ENCODE peak calls at places on chromosomes 2 and 18, in nine cellular contexts. One of them, this sample, is unnamed.

GRCh38 chr18:12046751-12047335 is 46.8 kb upstream of the ANKRD62 start:
- DNase-seq in activated CD4-positive, alpha-beta memory T cell treated with anti-CD3 and anti-CD28 coated beads for 36 hours: no peak
- DNase-seq in astrocyte of the spinal cord: no peak
- DNase-seq in foreskin fibroblast: no peak
- DNase-seq in psoas muscle: no peak
- DNase-seq in stimulated activated CD4-positive, alpha-beta T cell treated with anti-CD3 and anti-CD28 coated beads, TNF-alpha, amount 100 ng/mL, for 4 hours: no peak
- DNase-seq in hepatocyte: no peak
- DNase-seq in caudate nucleus: no peak
- DNase-seq in activated CD8-positive, alpha-beta memory T cell treated with anti-CD3 and anti-CD28 coated beads for 24 hours: no peak
- DNase-seq in this sample: no peak

GRCh38 chr2:240711701-240712100 is 20.0 kb downstream of the AQP12A start:
- DNase-seq in activated CD4-positive, alpha-beta memory T cell treated with anti-CD3 and anti-CD28 coated beads for 36 hours: no peak
- DNase-seq in astrocyte of the spinal cord: no peak
- DNase-seq in foreskin fibroblast: no peak
- DNase-seq in psoas muscle: peak; percentile 52
- DNase-seq in stimulated activated CD4-positive, alpha-beta T cell treated with anti-CD3 and anti-CD28 coated beads, TNF-alpha, amount 100 ng/mL, for 4 hours: no peak
- DNase-seq in hepatocyte: no peak
- DNase-seq in caudate nucleus: no peak
- DNase-seq in activated CD8-positive, alpha-beta memory T cell treated with anti-CD3 and anti-CD28 coated beads for 24 hours: no peak
- DNase-seq in this sample: no peak

GRCh38 chr18:6219116-6219717 is 195.5 kb downstream of the L3MBTL4 start:
- DNase-seq in activated CD4-positive, alpha-beta memory T cell treated with anti-CD3 and anti-CD28 coated beads for 36 hours: no peak
- DNase-seq in astrocyte of the spinal cord: peak; percentile 69
- DNase-seq in foreskin fibroblast: peak; percentile 44
- DNase-seq in psoas muscle: no peak
- DNase-seq in stimulated activated CD4-positive, alpha-beta T cell treated with anti-CD3 and anti-CD28 coated beads, TNF-alpha, amount 100 ng/mL, for 4 hours: no peak
- DNase-seq in hepatocyte: peak; percentile 80
- DNase-seq in caudate nucleus: no peak
- DNase-seq in activated CD8-positive, alpha-beta memory T cell treated with anti-CD3 and anti-CD28 coated beads for 24 hours: no peak
- DNase-seq in this sample: no peak

GRCh38 chr2:147588191-147588590 is 256.6 kb upstream of the ACVR2A start:
- DNase-seq in activated CD4-positive, alpha-beta memory T cell treated with anti-CD3 and anti-CD28 coated beads for 36 hours: no peak
- DNase-seq in astrocyte of the spinal cord: peak; percentile 33
- DNase-seq in foreskin fibroblast: peak; percentile 16
- DNase-seq in psoas muscle: no peak
- DNase-seq in stimulated activated CD4-positive, alpha-beta T cell treated with anti-CD3 and anti-CD28 coated beads, TNF-alpha, amount 100 ng/mL, for 4 hours: no peak
- DNase-seq in hepatocyte: no peak
- DNase-seq in caudate nucleus: no peak
- DNase-seq in activated CD8-positive, alpha-beta memory T cell treated with anti-CD3 and anti-CD28 coated beads for 24 hours: no peak
- DNase-seq in this sample: peak; percentile 21

GRCh38 chr2:12412898-12413305 is 303.8 kb upstream of the TRIB2 start:
- DNase-seq in activated CD4-positive, alpha-beta memory T cell treated with anti-CD3 and anti-CD28 coated beads for 36 hours: peak; percentile 64
- DNase-seq in astrocyte of the spinal cord: peak; percentile 31
- DNase-seq in foreskin fibroblast: no peak
- DNase-seq in psoas muscle: no peak
- DNase-seq in stimulated activated CD4-positive, alpha-beta T cell treated with anti-CD3 and anti-CD28 coated beads, TNF-alpha, amount 100 ng/mL, for 4 hours: no peak
- DNase-seq in hepatocyte: no peak
- DNase-seq in caudate nucleus: no peak
- DNase-seq in activated CD8-positive, alpha-beta memory T cell treated with anti-CD3 and anti-CD28 coated beads for 24 hours: peak; percentile 66
- DNase-seq in this sample: no peak

GRCh38 chr2:225668606-225669266 is 269.2 kb downstream of the NYAP2 start:
- DNase-seq in activated CD4-positive, alpha-beta memory T cell treated with anti-CD3 and anti-CD28 coated beads for 36 hours: no peak
- DNase-seq in astrocyte of the spinal cord: peak; percentile 78
- DNase-seq in foreskin fibroblast: peak; percentile 83
- DNase-seq in psoas muscle: no peak
- DNase-seq in stimulated activated CD4-positive, alpha-beta T cell treated with anti-CD3 and anti-CD28 coated beads, TNF-alpha, amount 100 ng/mL, for 4 hours: no peak
- DNase-seq in hepatocyte: peak; percentile 68
- DNase-seq in caudate nucleus: no peak
- DNase-seq in activated CD8-positive, alpha-beta memory T cell treated with anti-CD3 and anti-CD28 coated beads for 24 hours: no peak
- DNase-seq in this sample: peak; percentile 21

GRCh38 chr2:16773080-16773713 is 107.6 kb upstream of the CYRIA start:
- DNase-seq in activated CD4-positive, alpha-beta memory T cell treated with anti-CD3 and anti-CD28 coated beads for 36 hours: peak; percentile 16
- DNase-seq in astrocyte of the spinal cord: peak; percentile 49
- DNase-seq in foreskin fibroblast: peak; percentile 53
- DNase-seq in psoas muscle: no peak
- DNase-seq in stimulated activated CD4-positive, alpha-beta T cell treated with anti-CD3 and anti-CD28 coated beads, TNF-alpha, amount 100 ng/mL, for 4 hours: no peak
- DNase-seq in hepatocyte: peak; percentile 77
- DNase-seq in caudate nucleus: peak; percentile 21
- DNase-seq in activated CD8-positive, alpha-beta memory T cell treated with anti-CD3 and anti-CD28 coated beads for 24 hours: no peak
- DNase-seq in this sample: no peak

GRCh38 chr2:77185052-77185451 is 337.1 kb downstream of the LRRTM4 start:
- DNase-seq in activated CD4-positive, alpha-beta memory T cell treated with anti-CD3 and anti-CD28 coated beads for 36 hours: no peak
- DNase-seq in astrocyte of the spinal cord: no peak
- DNase-seq in foreskin fibroblast: no peak
- DNase-seq in psoas muscle: no peak
- DNase-seq in stimulated activated CD4-positive, alpha-beta T cell treated with anti-CD3 and anti-CD28 coated beads, TNF-alpha, amount 100 ng/mL, for 4 hours: no peak
- DNase-seq in hepatocyte: no peak
- DNase-seq in caudate nucleus: no peak
- DNase-seq in activated CD8-positive, alpha-beta memory T cell treated with anti-CD3 and anti-CD28 coated beads for 24 hours: no peak
- DNase-seq in this sample: no peak